ENCODE peak calls at places on chromosome 2, in nine cellular contexts. E, S, N, D, P, M, W, Y and K are unnamed samples. For H3K36me3 and H3K9me3, the result is how much of the 10 kb centered on the place peaks cover.

GRCh38 chr2:75053484-75054112 is 95.2 kb downstream of the POLE4 start:
- DNase-seq in E (no peak), P (no peak), S (no peak), M (peak), N (peak), D (no peak), W (peak), Y (peak), K (peak)

GRCh38 chr2:106582431-106583143 is 95.4 kb downstream of the CD8B2 start:
- DNase-seq in M (peak), S (peak), N (peak), D (peak), P (peak), W (peak), Y (peak), E (peak), K (peak)

GRCh38 chr2:118670281-118670680 is 177.2 kb downstream of the EN1 start:
- DNase-seq in D (no peak), N (no peak), P (no peak), M (no peak), W (no peak), S (no peak), E (no peak), Y (no peak), K (no peak)

GRCh38 chr2:43047187-43047780 is 179.1 kb downstream of the ZFP36L2 start:
- DNase-seq in P (peak), N (no peak), M (peak), W (no peak), E (no peak), D (no peak), S (no peak), Y (no peak), K (no peak)

GRCh38 chr2:132725134-132725533 is 55.1 kb upstream of the LYPD1 start:
- DNase-seq in W (no peak), Y (no peak), N (no peak), D (no peak), S (no peak), E (no peak), M (no peak), P (no peak), K (no peak)

GRCh38 chr2:78718483-78718882 is 307.0 kb upstream of the REG3G start:
- DNase-seq in S (no peak), D (no peak), M (no peak), P (no peak), E (no peak), W (no peak), Y (no peak), N (no peak), K (no peak)

GRCh38 chr2:229270551-229271410 is at the start of gene PID1:
- DNase-seq in E (no peak), D (no peak), N (no peak), Y (peak), S (no peak), P (peak), M (peak), W (peak), K (peak)

GRCh38 chr2:36370281-36370680 is 14.7 kb downstream of the CRIM1 start:
- DNase-seq in M (no peak), S (no peak), E (no peak), D (no peak), P (no peak), Y (no peak), N (no peak), W (no peak), K (no peak)

GRCh38 chr2:134402385-134402784 is 148.5 kb downstream of the MGAT5 start:
- DNase-seq in W (no peak), S (no peak), Y (no peak), N (no peak), D (no peak), E (no peak), P (peak), M (peak), K (no peak)

GRCh38 chr2:183995632-183996031 is 602.7 kb upstream of the ZNF804A start:
- DNase-seq in P (no peak), E (no peak), D (no peak), N (no peak), S (no peak), W (no peak), Y (no peak), M (no peak), K (no peak)

GRCh38 chr2:26283606-26284005 is 38.9 kb downstream of the HADHB start:
- DNase-seq in N (no peak), P (no peak), D (no peak), S (no peak), E (no peak), Y (no peak), M (no peak), W (no peak), K (no peak)

GRCh38 chr2:16093639-16094447 is 153.5 kb downstream of the MYCN start:
- DNase-seq in E (peak), M (no peak), Y (no peak), S (no peak), P (no peak), N (no peak), D (no peak), W (no peak), K (peak)

GRCh38 chr2:44582363-44583008 is 220.7 kb downstream of the CAMKMT start:
- DNase-seq in S (no peak), P (no peak), N (no peak), E (no peak), D (no peak), M (no peak), W (no peak), Y (no peak), K (no peak)

GRCh38 chr2:231987088-231987788 is 25.7 kb downstream of the DIS3L2 start:
- DNase-seq in N (no peak), M (peak), Y (no peak), P (no peak), W (no peak), S (no peak), E (no peak), D (no peak), K (no peak)

GRCh38 chr2:10776231-10776977 is 36.2 kb downstream of the PDIA6 start:
- DNase-seq in P (peak), D (no peak), W (no peak), E (peak), N (no peak), S (no peak), Y (no peak), M (no peak), K (no peak)

GRCh38 chr2:162795312-162795711 is 43.3 kb downstream of the KCNH7 start:
- DNase-seq in W (no peak), S (no peak), P (no peak), Y (no peak), D (no peak), E (no peak), N (no peak), M (no peak), K (peak)

GRCh38 chr2:27636766-27637165 is 7.9 kb downstream of the GPN1 start:
- DNase-seq in S (no peak), D (no peak), P (no peak), M (no peak), Y (no peak), N (no peak), E (no peak), W (no peak), K (no peak)

GRCh38 chr2:227826019-227826521 is 12.4 kb downstream of the CCL20 start:
- DNase-seq in D (no peak), S (no peak), P (no peak), E (no peak), Y (no peak), N (no peak), W (no peak), M (no peak), K (peak)

GRCh38 chr2:68744517-68744916 is 9.9 kb downstream of the ARHGAP25 start:
- DNase-seq in E (no peak), Y (no peak), W (peak), S (no peak), P (peak), M (no peak), N (no peak), D (no peak), K (no peak)

GRCh38 chr2:160252278-160252887 is 52.3 kb upstream of the ITGB6 start:
- DNase-seq in W (no peak), P (no peak), N (peak), Y (no peak), E (no peak), D (no peak), M (no peak), S (no peak), K (no peak)

GRCh38 chr2:86293612-86294011 is 43.8 kb downstream of the REEP1 start:
- DNase-seq in P (no peak), Y (no peak), N (no peak), W (no peak), D (no peak), E (no peak), S (no peak), M (no peak), K (no peak)

GRCh38 chr2:161847910-161848309 is 223.7 kb downstream of the SLC4A10 start:
- DNase-seq in Y (no peak), P (no peak), W (no peak), E (no peak), D (no peak), S (no peak), N (no peak), M (no peak), K (no peak)

GRCh38 chr2:32937602-32938450 is 8.9 kb upstream of the LTBP1 start:
- DNase-seq in P (no peak), N (no peak), W (peak), E (no peak), D (no peak), S (no peak), Y (no peak), M (no peak), K (no peak)

GRCh38 chr2:163247151-163247872 is 408.7 kb upstream of the KCNH7 start:
- DNase-seq in D (no peak), P (no peak), E (no peak), Y (no peak), N (no peak), M (no peak), S (no peak), W (no peak), K (no peak)

GRCh38 chr2:102179061-102179460 is 7.8 kb upstream of the IL1RL2 start:
- DNase-seq in E (no peak), P (no peak), S (no peak), D (no peak), N (no peak), W (no peak), M (no peak), Y (no peak), K (no peak)

GRCh38 chr2:202278944-202279343 is 13.4 kb downstream of the NOP58 start:
- DNase-seq in D (no peak), M (no peak), P (no peak), Y (no peak), E (no peak), S (no peak), N (no peak), W (no peak), K (no peak)

GRCh38 chr2:113876503-113877387 is 13.1 kb upstream of the ACTR3 start:
- DNase-seq in N (no peak), D (no peak), M (no peak), E (peak), W (no peak), P (no peak), S (no peak), Y (peak), K (peak)

GRCh38 chr2:113877651-113878594 is 12.0 kb upstream of the ACTR3 start:
- DNase-seq in Y (no peak), E (no peak), M (no peak), W (no peak), P (no peak), S (no peak), D (no peak), N (peak), K (no peak)

GRCh38 chr2:113878743-113879142 is 11.1 kb upstream of the ACTR3 start:
- DNase-seq in D (no peak), S (no peak), P (no peak), M (no peak), Y (no peak), E (no peak), N (no peak), W (no peak), K (no peak)

GRCh38 chr2:113873867-113874266 is 16.0 kb upstream of the ACTR3 start:
- DNase-seq in Y (no peak), S (no peak), N (no peak), E (no peak), W (no peak), P (no peak), D (no peak), M (no peak), K (no peak)

GRCh38 chr2:113879457-113879856 is 10.4 kb upstream of the ACTR3 start:
- DNase-seq in W (no peak), E (no peak), S (no peak), Y (no peak), N (no peak), M (no peak), P (no peak), D (no peak), K (no peak)
- TF ChIP-seq EP300 in W (no peak), E (no peak), S (no peak), Y (no peak), N (no peak), M (no peak), P (no peak), D (no peak), K (no peak)

DNA sequence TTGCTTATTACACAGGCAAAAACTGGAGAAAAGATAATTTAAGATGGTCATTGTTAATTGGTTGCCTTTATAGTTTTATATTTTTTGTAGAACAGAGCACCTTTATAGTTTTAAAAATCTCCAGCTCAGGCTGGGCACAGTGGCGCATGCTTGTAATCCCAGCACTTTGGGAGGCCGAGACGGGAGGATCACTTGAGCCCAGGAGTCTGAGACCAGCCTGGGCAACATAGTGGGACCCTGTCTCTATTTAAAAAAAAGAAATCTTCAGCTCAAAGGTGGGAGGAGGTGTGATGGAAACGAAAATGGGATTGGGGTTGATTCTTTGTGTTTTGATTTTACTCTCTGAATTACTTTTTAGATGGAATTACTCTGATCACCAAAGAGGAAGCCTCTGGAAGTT is 85.4 kb downstream of the XRCC5 start:
- DNase-seq in E (no peak), M (no peak), D (no peak), Y (no peak), P (no peak), W (no peak), S (no peak), N (no peak), K (no peak)
- H3K36me3 ChIP-seq in E (half or more), M (under half), D (under half), Y (half or more), P (under half), W (half or more), S (half or more), N (half or more), K (half or more)

GRCh38 chr2:172535119-172535518 is 20.8 kb upstream of the PDK1 start:
- DNase-seq in D (no peak), W (no peak), S (no peak), M (no peak), N (no peak), Y (no peak), E (no peak), P (no peak), K (no peak)

GRCh38 chr2:172525601-172526000 is 30.3 kb upstream of the PDK1 start:
- DNase-seq in W (no peak), Y (no peak), S (no peak), N (no peak), P (no peak), E (no peak), D (no peak), M (no peak), K (no peak)

GRCh38 chr2:172533687-172534086 is 22.2 kb upstream of the PDK1 start:
- DNase-seq in M (no peak), W (no peak), P (no peak), D (no peak), E (no peak), S (no peak), Y (no peak), N (no peak), K (no peak)

DNA sequence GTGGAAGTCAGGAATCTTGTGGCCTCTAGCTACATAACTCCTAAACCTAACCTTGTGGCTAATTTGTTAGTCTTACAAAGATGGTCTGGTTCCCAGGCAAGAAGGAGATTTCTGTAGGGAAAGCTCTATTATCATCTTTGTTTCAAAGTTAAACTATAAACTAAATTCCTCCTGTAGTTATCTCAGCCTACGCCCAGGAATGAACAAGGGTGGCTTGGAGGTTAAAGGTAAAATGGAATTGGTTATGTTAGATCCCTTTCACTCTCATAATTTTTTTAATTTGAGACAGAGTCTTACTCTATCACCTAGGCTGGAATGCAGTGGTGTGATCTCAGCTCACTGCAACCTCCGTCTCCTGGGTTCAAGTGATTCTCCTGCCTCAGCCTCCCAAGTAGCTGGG is 24.6 kb upstream of the PDK1 start:
- DNase-seq in Y (no peak), D (no peak), W (no peak), N (no peak), P (no peak), E (no peak), M (no peak), S (no peak), K (no peak)
- H3K9me3 ChIP-seq in Y (under half), D (under half), W (under half), N (under half), P (under half), E (under half), M (under half), S (under half), K (under half)

GRCh38 chr2:218806346-218806978 is 24.5 kb downstream of the CYP27A1 start:
- DNase-seq in N (no peak), D (peak), M (peak), S (peak), W (no peak), E (peak), P (peak), Y (peak), K (peak)
- TF ChIP-seq EP300 in N (no peak), D (peak), M (no peak), S (no peak), W (no peak), E (peak), P (peak), Y (no peak), K (peak)

GRCh38 chr2:9360701-9361100 is 62.6 kb downstream of the ITGB1BP1 start:
- DNase-seq in E (no peak), S (no peak), N (no peak), D (no peak), Y (no peak), P (no peak), M (no peak), W (no peak), K (no peak)

GRCh38 chr2:9364373-9364772 is 59.0 kb downstream of the ITGB1BP1 start:
- DNase-seq in E (no peak), D (no peak), W (no peak), S (no peak), M (no peak), P (no peak), Y (no peak), N (no peak), K (no peak)

GRCh38 chr2:9365498-9366019 is 57.8 kb downstream of the ITGB1BP1 start:
- DNase-seq in E (no peak), P (no peak), W (no peak), D (no peak), Y (no peak), S (no peak), N (no peak), M (no peak), K (no peak)

GRCh38 chr2:9366041-9366440 is 57.3 kb downstream of the ITGB1BP1 start:
- DNase-seq in M (no peak), P (no peak), D (no peak), E (no peak), N (no peak), W (no peak), Y (no peak), S (no peak), K (no peak)

DNA sequence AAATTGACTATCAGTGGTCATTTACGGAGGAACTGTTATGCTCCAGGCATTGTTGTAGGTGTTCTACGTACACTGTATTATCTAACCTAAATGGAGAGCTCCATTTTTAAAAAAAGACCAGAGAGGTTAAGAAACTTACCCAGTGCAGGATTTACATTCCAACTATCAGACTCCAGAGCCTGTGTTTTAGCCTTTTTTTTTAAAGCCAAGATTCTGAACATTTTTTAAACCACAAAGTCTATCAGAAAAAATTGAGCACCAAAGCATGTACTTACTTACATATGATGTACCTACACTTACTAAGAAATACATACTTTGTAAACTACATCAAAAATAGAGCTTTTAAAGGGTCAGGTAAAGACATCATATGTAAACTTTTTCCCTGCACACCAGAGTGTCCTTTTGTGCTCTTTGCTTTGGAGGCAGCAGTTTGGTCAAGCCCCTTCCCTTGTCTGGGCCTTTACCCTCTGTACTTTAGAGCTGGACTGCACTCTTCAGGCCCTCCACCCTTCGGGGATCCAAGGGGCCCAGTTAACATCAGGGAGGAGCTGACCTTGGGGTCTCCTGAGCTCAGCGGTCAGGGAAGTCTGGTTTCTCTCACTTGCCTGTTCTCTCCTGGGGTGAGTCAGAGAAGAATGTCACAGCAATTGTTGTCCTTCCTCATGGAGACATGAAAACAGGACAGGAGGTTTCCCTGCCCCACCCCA is 58.4 kb downstream of the ITGB1BP1 start:
- DNase-seq in D (no peak), M (no peak), W (no peak), P (no peak), E (no peak), S (no peak), Y (no peak), N (no peak), K (no peak)
- H3K36me3 ChIP-seq in D (under half), M (under half), W (under half), P (under half), E (half or more), S (half or more), Y (half or more), N (under half), K (under half)

GRCh38 chr2:89820248-89820647 is 1128.8 kb downstream of the RPIA start:
- DNase-seq in E (no peak), N (no peak), D (no peak), W (no peak), M (no peak), Y (no peak), S (no peak), P (no peak), K (no peak)
- H3K9me3 ChIP-seq in E (under half), N (under half), D (under half), W (half or more), M (under half), Y (half or more), S (under half), P (half or more), K (under half)

DNA sequence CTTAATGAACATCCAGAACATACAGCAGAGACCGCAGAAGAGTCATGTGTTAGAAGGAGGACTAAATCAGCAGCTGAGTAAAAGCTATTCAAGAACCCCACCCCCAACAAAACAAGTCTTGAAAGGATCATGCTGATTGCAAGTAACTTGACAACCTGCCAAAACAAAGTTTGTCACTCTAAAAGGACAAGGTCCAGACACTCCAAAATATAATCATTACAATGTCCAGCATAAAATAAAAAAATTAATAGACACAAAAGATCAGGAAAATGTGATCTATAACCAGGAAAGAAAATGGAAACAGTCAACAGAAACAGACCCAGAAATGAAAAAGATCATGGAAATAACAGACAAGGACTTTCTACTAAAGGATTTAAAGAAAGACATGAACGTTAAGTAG is 28.5 kb downstream of the CCDC88A start:
- DNase-seq in Y (no peak), S (no peak), D (no peak), E (no peak), P (no peak), M (no peak), N (peak), W (no peak), K (no peak)
- TF ChIP-seq EP300 in Y (no peak), S (no peak), D (no peak), E (no peak), P (no peak), M (no peak), N (peak), W (no peak), K (no peak)

DNA sequence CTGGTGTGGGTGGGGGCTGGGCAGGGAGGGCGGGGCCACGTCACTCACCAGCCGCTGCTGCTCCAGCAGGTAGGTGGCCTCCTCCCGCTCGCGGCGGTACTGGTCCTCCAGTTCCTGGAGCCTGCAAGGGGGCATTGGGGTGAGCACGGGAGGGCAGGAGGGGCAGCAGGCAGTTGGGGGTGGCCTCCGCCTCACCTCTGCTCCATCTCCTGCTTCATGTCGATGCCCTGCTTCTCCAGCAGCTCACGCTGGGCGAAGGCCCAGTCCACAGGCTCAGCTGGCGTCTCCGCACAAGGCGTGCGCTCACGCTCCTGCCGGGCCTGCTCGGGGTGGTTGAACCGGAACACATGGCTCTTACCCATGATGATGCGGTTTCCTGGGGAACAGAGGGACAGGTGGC is 57.0 kb downstream of the KIF1A start:
- DNase-seq in Y (no peak), W (no peak), P (no peak), E (no peak), M (no peak), D (no peak), N (peak), S (no peak), K (no peak)
- H3K36me3 ChIP-seq in Y (under half), W (half or more), P (under half), E (under half), M (under half), D (under half), N (under half), S (under half), K (under half)